ENCODE peak calls at places on chromosome 3, in ten cellular contexts. V, Z, H, L, G, J, X, R, Y and F are unnamed samples.

GRCh38 chr3:160999268-160999667 is 105.9 kb downstream of the B3GALNT1 start:
- DNase-seq in V (no peak), Z (no peak), H (no peak), L (no peak), G (no peak), J (no peak), X (no peak), R (no peak), Y (peak), F (no peak)

GRCh38 chr3:66401157-66401550 is 99.7 kb downstream of the LRIG1 start:
- DNase-seq in V (no peak), Z (no peak), H (no peak), L (no peak), G (no peak), J (no peak), X (no peak), R (no peak), Y (no peak), F (no peak)

GRCh38 chr3:51896607-51897305 is 6.4 kb downstream of the IQCF1 start:
- DNase-seq in V (no peak), Z (no peak), H (no peak), L (no peak), G (no peak), J (no peak), X (no peak), R (no peak), Y (no peak), F (no peak)

GRCh38 chr3:170228093-170228766 is 6.0 kb downstream of the PRKCI start:
- DNase-seq in V (no peak), Z (no peak), H (no peak), L (no peak), G (no peak), J (no peak), X (peak), R (no peak), Y (peak), F (no peak)

GRCh38 chr3:195042741-195043611 is 228.0 kb downstream of the XXYLT1 start:
- DNase-seq in V (no peak), Z (no peak), H (no peak), L (no peak), G (no peak), J (no peak), X (no peak), R (no peak), Y (no peak), F (no peak)

GRCh38 chr3:134869153-134869726 is 74.2 kb downstream of the EPHB1 start:
- DNase-seq in V (no peak), Z (no peak), H (no peak), L (no peak), G (no peak), J (peak), X (peak), R (no peak), Y (no peak), F (no peak)

GRCh38 chr3:155745795-155746550 is 1.1 kb upstream of the PLCH1 start:
- DNase-seq in V (peak), Z (no peak), H (no peak), L (peak), G (no peak), J (peak), X (peak), R (no peak), Y (peak), F (no peak)

GRCh38 chr3:18223591-18224338 is 201.4 kb downstream of the SATB1 start:
- DNase-seq in V (peak), Z (no peak), H (no peak), L (no peak), G (no peak), J (no peak), X (no peak), R (no peak), Y (no peak), F (no peak)

GRCh38 chr3:188956839-188957489 is 214.8 kb upstream of the TPRG1 start:
- DNase-seq in V (no peak), Z (no peak), H (no peak), L (peak), G (no peak), J (no peak), X (peak), R (no peak), Y (no peak), F (no peak)